ENCODE peak calls at places on chromosomes 13 and 19, in five cellular contexts. I is esophagus squamous epithelium; S is lung; T is astrocyte of the spinal cord; Q is CD4-positive, alpha-beta T cell. Y is an unnamed sample.
A peak's percentile ranks its signal among the peaks of the same experiment; 100 is the strongest.

GRCh38 chr13:39038569-39038898 is 278 bp downstream of the NHLRC3 start:
- DNase-seq in I (peak; percentile 11), T (no peak), S (peak; percentile 36), Q (peak; percentile 49), Y (no peak)

GRCh38 chr13:96751089-96751488 is 243.2 kb downstream of the OXGR1 start:
- DNase-seq in S (no peak), I (no peak), T (no peak), Q (no peak), Y (no peak)

GRCh38 chr13:65966991-65967451 is 1263.1 kb downstream of the PCDH9 start:
- DNase-seq in Q (no peak), S (no peak), I (no peak), T (peak; percentile 55), Y (no peak)

GRCh38 chr19:19527674-19528625 is 761 bp upstream of the YJEFN3 start:
- DNase-seq in Q (no peak), I (no peak), T (no peak), S (no peak), Y (no peak)

GRCh38 chr19:31659897-31660210 is 310.6 kb upstream of the TSHZ3 start:
- DNase-seq in Q (no peak), T (no peak), I (no peak), S (no peak), Y (no peak)

GRCh38 chr13:35712907-35713685 is 236.6 kb upstream of the MAB21L1 start:
- DNase-seq in I (no peak), S (no peak), Q (no peak), T (peak; percentile 43), Y (no peak)

GRCh38 chr19:11581740-11582139 is 4.3 kb upstream of the ACP5 start:
- DNase-seq in T (no peak), Q (peak; percentile 46), I (no peak), S (no peak), Y (no peak)

GRCh38 chr19:10000171-10000826 is 10.0 kb downstream of the COL5A3 start:
- DNase-seq in Q (peak; percentile 66), T (peak; percentile 59), S (peak; percentile 51), I (no peak), Y (peak; percentile 59)

GRCh38 chr13:25170554-25171107 is 1.5 kb downstream of the AMER2 start:
- DNase-seq in Q (no peak), I (no peak), S (no peak), T (no peak), Y (peak; percentile 35)

GRCh38 chr13:20720499-20720898 is 17.0 kb downstream of the IL17D start:
- DNase-seq in I (no peak), T (no peak), Q (no peak), S (no peak), Y (no peak)

GRCh38 chr19:39448271-39448670 is 2.9 kb downstream of the SUPT5H start:
- DNase-seq in I (no peak), S (no peak), T (no peak), Q (no peak), Y (no peak)

GRCh38 chr13:40774672-40775071 is 3.7 kb upstream of the MRPS31 start:
- DNase-seq in I (no peak), S (no peak), T (no peak), Q (no peak), Y (no peak)

GRCh38 chr13:110540871-110541525 is 20.5 kb downstream of the RAB20 start:
- DNase-seq in Q (no peak), I (no peak), S (no peak), T (no peak), Y (no peak)

GRCh38 chr13:93687261-93687660 is 460.7 kb downstream of the GPC6 start:
- DNase-seq in S (no peak), Q (no peak), T (no peak), I (no peak), Y (no peak)

GRCh38 chr13:66835040-66835628 is 395.0 kb downstream of the PCDH9 start:
- DNase-seq in Q (no peak), S (no peak), T (peak; percentile 67), I (no peak), Y (no peak)

GRCh38 chr19:13781547-13781946 is 7.3 kb downstream of the C19orf53 start:
- DNase-seq in Q (no peak), T (peak; percentile 85), S (peak; percentile 75), I (no peak), Y (no peak)

GRCh38 chr13:80166352-80166751 is 174.6 kb downstream of the SPRY2 start:
- DNase-seq in S (no peak), I (no peak), Q (no peak), T (no peak), Y (no peak)

GRCh38 chr19:55530996-55531395 is 5.9 kb downstream of the SBK2 start:
- DNase-seq in T (no peak), I (no peak), Q (no peak), S (no peak), Y (no peak)

GRCh38 chr13:97257800-97258799 is 36.0 kb downstream of the MBNL2 start:
- DNase-seq in S (peak; percentile 46), T (peak; percentile 89), Q (no peak), I (no peak), Y (no peak)

GRCh38 chr19:51786651-51787494 is 8.1 kb upstream of the FPR3 start:
- DNase-seq in I (no peak), T (no peak), Q (no peak), S (no peak), Y (no peak)

GRCh38 chr19:35030257-35031071 is at the start of gene SCN1B:
- DNase-seq in I (no peak), Q (peak; percentile 72), S (peak; percentile 68), T (peak; percentile 67), Y (peak; percentile 55)

GRCh38 chr19:7215176-7215575 is 79.0 kb downstream of the INSR start:
- DNase-seq in I (no peak), Q (no peak), T (no peak), S (no peak), Y (no peak)

GRCh38 chr19:7214329-7215089 is 79.7 kb downstream of the INSR start:
- DNase-seq in Q (no peak), I (no peak), S (no peak), T (no peak), Y (no peak)

GRCh38 chr19:7216373-7216902 is 77.8 kb downstream of the INSR start:
- DNase-seq in Q (no peak), S (no peak), T (no peak), I (no peak), Y (no peak)

GRCh38 chr19:7211191-7211988 is 82.8 kb downstream of the INSR start:
- DNase-seq in I (no peak), T (no peak), S (no peak), Q (no peak), Y (peak; percentile 28)

DNA sequence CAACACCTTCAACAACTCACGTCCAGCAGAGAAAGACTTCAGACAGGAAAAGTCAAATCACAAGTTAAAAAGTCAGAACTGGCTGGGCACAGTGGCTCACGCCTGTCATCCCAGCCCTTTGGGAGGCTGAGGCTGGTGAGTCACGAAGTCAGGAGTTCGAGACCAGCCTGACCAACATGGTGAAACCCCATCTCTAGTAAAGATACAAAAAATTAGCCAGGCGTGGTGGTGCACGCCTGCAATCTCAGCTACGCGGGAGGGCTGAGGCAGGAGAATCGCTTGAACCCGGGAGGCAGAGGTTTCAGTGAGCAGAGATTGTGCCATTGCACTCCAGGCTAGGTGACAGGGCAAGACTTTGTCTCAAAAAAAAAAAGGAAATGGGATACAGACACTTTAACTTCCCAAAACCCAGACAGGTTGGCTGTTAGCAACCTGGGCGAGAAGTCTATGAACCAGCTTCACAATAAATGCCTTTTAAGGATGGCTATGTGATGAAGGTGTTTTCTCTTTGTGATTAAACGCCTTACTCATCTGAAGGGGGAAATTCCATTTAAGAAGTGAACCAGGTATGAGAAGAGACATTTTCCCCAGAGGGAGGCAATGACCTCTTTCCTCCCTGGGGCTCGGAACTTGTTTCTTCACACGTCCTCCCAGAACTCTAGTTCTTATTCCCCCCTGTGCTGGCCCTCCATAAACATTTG is 80.4 kb downstream of the INSR start:
- DNase-seq in I (no peak), T (no peak), S (no peak), Q (no peak), Y (no peak)
- TF ChIP-seq CTCF in I (no peak), T (no peak), S (no peak), Q (no peak), Y (no peak)

GRCh38 chr13:98868932-98869331 is 108.9 kb downstream of the DOCK9 start:
- DNase-seq in I (no peak), Q (no peak), T (no peak), S (no peak), Y (no peak)

GRCh38 chr13:98871727-98872126 is 106.1 kb downstream of the DOCK9 start:
- DNase-seq in T (no peak), S (no peak), I (no peak), Q (no peak), Y (no peak)

GRCh38 chr13:98869408-98870090 is 108.3 kb downstream of the DOCK9 start:
- DNase-seq in S (no peak), T (no peak), I (no peak), Q (no peak), Y (no peak)

DNA sequence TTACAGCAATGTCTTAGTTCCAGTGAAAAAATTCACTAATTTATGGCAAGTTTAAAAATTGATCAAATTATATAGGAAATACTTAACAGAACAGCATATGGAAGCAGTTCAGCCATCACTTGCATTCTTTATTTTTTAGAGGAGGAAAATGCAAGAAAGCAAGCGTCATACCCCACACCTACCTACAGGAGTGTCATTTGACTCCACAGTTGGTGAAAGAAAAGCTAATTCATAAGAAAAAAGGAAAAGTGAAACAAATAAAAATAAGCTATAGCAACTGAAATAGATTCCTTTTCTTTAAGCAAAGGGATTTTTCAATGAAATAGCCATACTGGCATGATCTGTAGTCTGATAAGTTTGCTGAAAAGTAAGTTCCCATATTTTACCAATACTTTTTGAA is 111.0 kb downstream of the DOCK9 start:
- DNase-seq in Q (no peak), I (no peak), S (no peak), T (no peak), Y (no peak)
- TF ChIP-seq CTCF in Q (no peak), I (no peak), S (no peak), T (peak; percentile 16), Y (peak; percentile 33)

DNA sequence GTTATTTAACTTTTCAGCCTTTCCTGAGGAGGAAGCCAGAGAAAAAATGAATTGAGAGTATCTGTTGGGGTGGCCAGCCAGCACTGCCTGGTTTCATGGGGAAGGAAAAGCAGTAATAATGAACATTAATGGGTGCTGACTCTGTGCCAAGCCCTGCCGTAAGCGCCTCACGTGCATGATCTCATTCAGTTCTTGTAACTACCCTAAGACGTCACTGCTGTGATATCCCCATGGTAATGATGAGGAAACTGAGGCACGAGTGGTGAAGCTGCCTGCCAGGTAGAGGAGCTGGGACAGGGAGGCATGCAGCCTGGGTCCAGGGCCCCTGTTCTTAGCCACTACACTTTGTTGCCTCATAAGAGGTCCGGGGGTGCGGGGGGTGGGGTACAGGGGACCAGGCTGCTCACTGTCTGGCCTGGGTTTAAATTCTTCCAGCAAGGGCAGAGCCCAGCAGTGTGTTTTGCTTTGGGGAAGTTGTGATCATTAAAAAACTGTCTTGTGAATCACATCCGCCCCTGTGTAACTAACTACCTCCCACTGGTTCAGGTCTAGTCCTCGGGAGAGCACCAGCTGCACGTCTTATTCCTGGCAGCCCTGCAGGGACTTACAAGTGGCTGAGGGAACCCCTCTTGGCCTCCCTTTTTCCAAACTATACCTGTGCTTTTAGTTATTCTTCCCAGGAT is 127.3 kb downstream of the SIPA1L3 start:
- DNase-seq in I (no peak), S (no peak), T (peak; percentile 87), Q (no peak), Y (no peak)
- TF ChIP-seq CTCF in I (no peak), S (no peak), T (no peak), Q (no peak), Y (no peak)

DNA sequence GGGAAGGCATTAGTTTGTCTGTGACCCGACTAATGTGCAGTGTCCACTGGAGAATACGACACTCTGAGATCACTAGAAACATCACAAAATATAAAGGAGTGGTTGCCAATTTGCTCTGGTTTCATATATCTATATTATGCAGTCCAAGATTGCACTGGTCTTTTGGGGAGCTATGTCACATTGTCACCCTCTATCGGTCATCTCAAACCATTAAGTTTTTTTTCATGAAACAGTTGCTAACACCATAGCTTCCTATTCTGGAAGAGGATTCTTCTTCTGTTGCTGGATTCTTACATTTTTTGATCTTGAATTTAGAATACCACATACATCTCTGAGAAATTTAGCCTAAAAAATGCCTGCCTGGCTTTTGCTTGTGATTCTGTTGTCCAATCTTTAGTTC is 168.6 kb downstream of the LACC1 start:
- DNase-seq in S (no peak), T (no peak), Q (no peak), I (no peak), Y (no peak)
- TF ChIP-seq CTCF in S (no peak), T (no peak), Q (no peak), I (no peak), Y (no peak)

Y was measured in progenitor cell of endocrine pancreas.